ENCODE peak calls at places on chromosome 21, in nine cellular contexts. One of them, this sample, is unnamed.

GRCh38 chr21:46205766-46206162 is 21.5 kb upstream of the SPATC1L start:
- DNase-seq in HFF-Myc: no peak
- DNase-seq in HT1080: no peak
- DNase-seq in G401: no peak
- DNase-seq in cerebellar cortex: no peak
- DNase-seq in fibroblast of lung: no peak
- DNase-seq in progenitor cell of endocrine pancreas: no peak
- DNase-seq in stimulated activated CD8-positive, alpha-beta memory T cell treated with anti-CD3 and anti-CD28 coated beads, Interleukin-7, amount 100 ng/mL, for 4 hours: no peak
- DNase-seq in astrocyte of the cerebellum: no peak
- DNase-seq in this sample: no peak

GRCh38 chr21:43692949-43693348 is 26.0 kb upstream of the PDXK start:
- DNase-seq in HFF-Myc: no peak
- DNase-seq in HT1080: no peak
- DNase-seq in G401: no peak
- DNase-seq in cerebellar cortex: no peak
- DNase-seq in fibroblast of lung: no peak
- DNase-seq in progenitor cell of endocrine pancreas: no peak
- DNase-seq in stimulated activated CD8-positive, alpha-beta memory T cell treated with anti-CD3 and anti-CD28 coated beads, Interleukin-7, amount 100 ng/mL, for 4 hours: no peak
- DNase-seq in astrocyte of the cerebellum: no peak
- DNase-seq in this sample: no peak

GRCh38 chr21:45467221-45467779 is 62.3 kb downstream of the COL18A1 start:
- DNase-seq in HFF-Myc: no peak
- DNase-seq in HT1080: no peak
- DNase-seq in G401: no peak
- DNase-seq in cerebellar cortex: no peak
- DNase-seq in fibroblast of lung: peak
- DNase-seq in progenitor cell of endocrine pancreas: no peak
- DNase-seq in stimulated activated CD8-positive, alpha-beta memory T cell treated with anti-CD3 and anti-CD28 coated beads, Interleukin-7, amount 100 ng/mL, for 4 hours: no peak
- DNase-seq in astrocyte of the cerebellum: no peak
- DNase-seq in this sample: no peak

GRCh38 chr21:16071082-16071481 is 341.3 kb downstream of the USP25 start:
- DNase-seq in HFF-Myc: no peak
- DNase-seq in HT1080: no peak
- DNase-seq in G401: peak
- DNase-seq in cerebellar cortex: peak
- DNase-seq in fibroblast of lung: peak
- DNase-seq in progenitor cell of endocrine pancreas: no peak
- DNase-seq in stimulated activated CD8-positive, alpha-beta memory T cell treated with anti-CD3 and anti-CD28 coated beads, Interleukin-7, amount 100 ng/mL, for 4 hours: no peak
- DNase-seq in astrocyte of the cerebellum: peak
- DNase-seq in this sample: no peak

GRCh38 chr21:33238146-33238545 is 8.4 kb downstream of the IFNAR2 start:
- DNase-seq in HFF-Myc: no peak
- DNase-seq in HT1080: no peak
- DNase-seq in G401: no peak
- DNase-seq in cerebellar cortex: no peak
- DNase-seq in fibroblast of lung: peak
- DNase-seq in progenitor cell of endocrine pancreas: no peak
- DNase-seq in stimulated activated CD8-positive, alpha-beta memory T cell treated with anti-CD3 and anti-CD28 coated beads, Interleukin-7, amount 100 ng/mL, for 4 hours: no peak
- DNase-seq in astrocyte of the cerebellum: no peak
- DNase-seq in this sample: no peak

GRCh38 chr21:46189213-46189958 is 5.1 kb upstream of the SPATC1L start:
- DNase-seq in HFF-Myc: no peak
- DNase-seq in HT1080: peak
- DNase-seq in G401: no peak
- DNase-seq in cerebellar cortex: no peak
- DNase-seq in fibroblast of lung: peak
- DNase-seq in progenitor cell of endocrine pancreas: no peak
- DNase-seq in stimulated activated CD8-positive, alpha-beta memory T cell treated with anti-CD3 and anti-CD28 coated beads, Interleukin-7, amount 100 ng/mL, for 4 hours: no peak
- DNase-seq in astrocyte of the cerebellum: no peak
- DNase-seq in this sample: no peak

GRCh38 chr21:42652527-42653491 is 612 bp upstream of the PDE9A start:
- DNase-seq in HFF-Myc: no peak
- DNase-seq in HT1080: no peak
- DNase-seq in G401: peak
- DNase-seq in cerebellar cortex: peak
- DNase-seq in fibroblast of lung: peak
- DNase-seq in progenitor cell of endocrine pancreas: peak
- DNase-seq in stimulated activated CD8-positive, alpha-beta memory T cell treated with anti-CD3 and anti-CD28 coated beads, Interleukin-7, amount 100 ng/mL, for 4 hours: no peak
- DNase-seq in astrocyte of the cerebellum: no peak
- DNase-seq in this sample: peak

GRCh38 chr21:15250384-15250783 is 185.6 kb upstream of the NRIP1 start:
- DNase-seq in HFF-Myc: no peak
- DNase-seq in HT1080: peak
- DNase-seq in G401: no peak
- DNase-seq in cerebellar cortex: no peak
- DNase-seq in fibroblast of lung: peak
- DNase-seq in progenitor cell of endocrine pancreas: no peak
- DNase-seq in stimulated activated CD8-positive, alpha-beta memory T cell treated with anti-CD3 and anti-CD28 coated beads, Interleukin-7, amount 100 ng/mL, for 4 hours: no peak
- DNase-seq in astrocyte of the cerebellum: no peak
- DNase-seq in this sample: no peak

GRCh38 chr21:43851593-43851992 is 13.4 kb upstream of the AGPAT3 start:
- DNase-seq in HFF-Myc: no peak
- DNase-seq in HT1080: no peak
- DNase-seq in G401: no peak
- DNase-seq in cerebellar cortex: no peak
- DNase-seq in fibroblast of lung: no peak
- DNase-seq in progenitor cell of endocrine pancreas: no peak
- DNase-seq in stimulated activated CD8-positive, alpha-beta memory T cell treated with anti-CD3 and anti-CD28 coated beads, Interleukin-7, amount 100 ng/mL, for 4 hours: no peak
- DNase-seq in astrocyte of the cerebellum: no peak
- DNase-seq in this sample: no peak

GRCh38 chr21:35051287-35051818 is 2.3 kb upstream of the RUNX1 start:
- DNase-seq in HFF-Myc: peak
- DNase-seq in HT1080: peak
- DNase-seq in G401: peak
- DNase-seq in cerebellar cortex: no peak
- DNase-seq in fibroblast of lung: peak
- DNase-seq in progenitor cell of endocrine pancreas: peak
- DNase-seq in stimulated activated CD8-positive, alpha-beta memory T cell treated with anti-CD3 and anti-CD28 coated beads, Interleukin-7, amount 100 ng/mL, for 4 hours: peak
- DNase-seq in astrocyte of the cerebellum: peak
- DNase-seq in this sample: peak

GRCh38 chr21:34693192-34693810 is 24.5 kb downstream of the CLIC6 start:
- DNase-seq in HFF-Myc: peak
- DNase-seq in HT1080: peak
- DNase-seq in G401: peak
- DNase-seq in cerebellar cortex: peak
- DNase-seq in fibroblast of lung: peak
- DNase-seq in progenitor cell of endocrine pancreas: no peak
- DNase-seq in stimulated activated CD8-positive, alpha-beta memory T cell treated with anti-CD3 and anti-CD28 coated beads, Interleukin-7, amount 100 ng/mL, for 4 hours: no peak
- DNase-seq in astrocyte of the cerebellum: peak
- DNase-seq in this sample: peak

GRCh38 chr21:23452384-23453083 is 2154.7 kb downstream of the MRPL39 start:
- DNase-seq in HFF-Myc: no peak
- DNase-seq in HT1080: peak
- DNase-seq in G401: no peak
- DNase-seq in cerebellar cortex: no peak
- DNase-seq in fibroblast of lung: no peak
- DNase-seq in progenitor cell of endocrine pancreas: peak
- DNase-seq in stimulated activated CD8-positive, alpha-beta memory T cell treated with anti-CD3 and anti-CD28 coated beads, Interleukin-7, amount 100 ng/mL, for 4 hours: no peak
- DNase-seq in astrocyte of the cerebellum: no peak
- DNase-seq in this sample: peak

GRCh38 chr21:28421716-28422480 is 570.8 kb downstream of the LTN1 start:
- DNase-seq in HFF-Myc: no peak
- DNase-seq in HT1080: no peak
- DNase-seq in G401: peak
- DNase-seq in cerebellar cortex: no peak
- DNase-seq in fibroblast of lung: peak
- DNase-seq in progenitor cell of endocrine pancreas: no peak
- DNase-seq in stimulated activated CD8-positive, alpha-beta memory T cell treated with anti-CD3 and anti-CD28 coated beads, Interleukin-7, amount 100 ng/mL, for 4 hours: no peak
- DNase-seq in astrocyte of the cerebellum: no peak
- DNase-seq in this sample: no peak

GRCh38 chr21:38277501-38278111 is 20.8 kb downstream of the KCNJ15 start:
- DNase-seq in HFF-Myc: peak
- DNase-seq in HT1080: peak
- DNase-seq in G401: no peak
- DNase-seq in cerebellar cortex: no peak
- DNase-seq in fibroblast of lung: peak
- DNase-seq in progenitor cell of endocrine pancreas: no peak
- DNase-seq in stimulated activated CD8-positive, alpha-beta memory T cell treated with anti-CD3 and anti-CD28 coated beads, Interleukin-7, amount 100 ng/mL, for 4 hours: no peak
- DNase-seq in astrocyte of the cerebellum: peak
- DNase-seq in this sample: no peak

GRCh38 chr21:25625036-25625435 is 14.0 kb upstream of the JAM2 start:
- DNase-seq in HFF-Myc: no peak
- DNase-seq in HT1080: no peak
- DNase-seq in G401: no peak
- DNase-seq in cerebellar cortex: no peak
- DNase-seq in fibroblast of lung: peak
- DNase-seq in progenitor cell of endocrine pancreas: no peak
- DNase-seq in stimulated activated CD8-positive, alpha-beta memory T cell treated with anti-CD3 and anti-CD28 coated beads, Interleukin-7, amount 100 ng/mL, for 4 hours: no peak
- DNase-seq in astrocyte of the cerebellum: peak
- DNase-seq in this sample: no peak

GRCh38 chr21:36728371-36729111 is 29.6 kb downstream of the SIM2 start:
- DNase-seq in HFF-Myc: no peak
- DNase-seq in HT1080: no peak
- DNase-seq in G401: no peak
- DNase-seq in cerebellar cortex: no peak
- DNase-seq in fibroblast of lung: no peak
- DNase-seq in progenitor cell of endocrine pancreas: no peak
- DNase-seq in stimulated activated CD8-positive, alpha-beta memory T cell treated with anti-CD3 and anti-CD28 coated beads, Interleukin-7, amount 100 ng/mL, for 4 hours: no peak
- DNase-seq in astrocyte of the cerebellum: peak
- DNase-seq in this sample: no peak

GRCh38 chr21:30881480-30881879 is at the start of gene KRTAP11-1:
- DNase-seq in HFF-Myc: no peak
- DNase-seq in HT1080: no peak
- DNase-seq in G401: no peak
- DNase-seq in cerebellar cortex: no peak
- DNase-seq in fibroblast of lung: no peak
- DNase-seq in progenitor cell of endocrine pancreas: no peak
- DNase-seq in stimulated activated CD8-positive, alpha-beta memory T cell treated with anti-CD3 and anti-CD28 coated beads, Interleukin-7, amount 100 ng/mL, for 4 hours: no peak
- DNase-seq in astrocyte of the cerebellum: no peak
- DNase-seq in this sample: no peak

GRCh38 chr21:32172106-32172505 is 106.7 kb downstream of the MIS18A start:
- DNase-seq in HFF-Myc: no peak
- DNase-seq in HT1080: no peak
- DNase-seq in G401: no peak
- DNase-seq in cerebellar cortex: no peak
- DNase-seq in fibroblast of lung: no peak
- DNase-seq in progenitor cell of endocrine pancreas: no peak
- DNase-seq in stimulated activated CD8-positive, alpha-beta memory T cell treated with anti-CD3 and anti-CD28 coated beads, Interleukin-7, amount 100 ng/mL, for 4 hours: no peak
- DNase-seq in astrocyte of the cerebellum: no peak
- DNase-seq in this sample: no peak

GRCh38 chr21:42438316-42439205 is 34.9 kb downstream of the UBASH3A start:
- DNase-seq in HFF-Myc: no peak
- DNase-seq in HT1080: no peak
- DNase-seq in G401: no peak
- DNase-seq in cerebellar cortex: no peak
- DNase-seq in fibroblast of lung: no peak
- DNase-seq in progenitor cell of endocrine pancreas: no peak
- DNase-seq in stimulated activated CD8-positive, alpha-beta memory T cell treated with anti-CD3 and anti-CD28 coated beads, Interleukin-7, amount 100 ng/mL, for 4 hours: no peak
- DNase-seq in astrocyte of the cerebellum: no peak
- DNase-seq in this sample: no peak

GRCh38 chr21:45327458-45328197 is 39.9 kb upstream of the POFUT2 start:
- DNase-seq in HFF-Myc: no peak
- DNase-seq in HT1080: no peak
- DNase-seq in G401: no peak
- DNase-seq in cerebellar cortex: no peak
- DNase-seq in fibroblast of lung: no peak
- DNase-seq in progenitor cell of endocrine pancreas: no peak
- DNase-seq in stimulated activated CD8-positive, alpha-beta memory T cell treated with anti-CD3 and anti-CD28 coated beads, Interleukin-7, amount 100 ng/mL, for 4 hours: no peak
- DNase-seq in astrocyte of the cerebellum: no peak
- DNase-seq in this sample: no peak

GRCh38 chr21:45366476-45366875 is 38.5 kb upstream of the COL18A1 start:
- DNase-seq in HFF-Myc: no peak
- DNase-seq in HT1080: no peak
- DNase-seq in G401: no peak
- DNase-seq in cerebellar cortex: no peak
- DNase-seq in fibroblast of lung: no peak
- DNase-seq in progenitor cell of endocrine pancreas: no peak
- DNase-seq in stimulated activated CD8-positive, alpha-beta memory T cell treated with anti-CD3 and anti-CD28 coated beads, Interleukin-7, amount 100 ng/mL, for 4 hours: no peak
- DNase-seq in astrocyte of the cerebellum: no peak
- DNase-seq in this sample: no peak

GRCh38 chr21:33296156-33296555 is 28.6 kb upstream of the IFNAR1 start:
- DNase-seq in HFF-Myc: no peak
- DNase-seq in HT1080: no peak
- DNase-seq in G401: no peak
- DNase-seq in cerebellar cortex: no peak
- DNase-seq in fibroblast of lung: no peak
- DNase-seq in progenitor cell of endocrine pancreas: no peak
- DNase-seq in stimulated activated CD8-positive, alpha-beta memory T cell treated with anti-CD3 and anti-CD28 coated beads, Interleukin-7, amount 100 ng/mL, for 4 hours: no peak
- DNase-seq in astrocyte of the cerebellum: no peak
- DNase-seq in this sample: no peak

GRCh38 chr21:44337941-44338895 is 972 bp downstream of the CFAP410 start:
- DNase-seq in HFF-Myc: peak
- DNase-seq in HT1080: peak
- DNase-seq in G401: peak
- DNase-seq in cerebellar cortex: peak
- DNase-seq in fibroblast of lung: peak
- DNase-seq in progenitor cell of endocrine pancreas: peak
- DNase-seq in stimulated activated CD8-positive, alpha-beta memory T cell treated with anti-CD3 and anti-CD28 coated beads, Interleukin-7, amount 100 ng/mL, for 4 hours: peak
- DNase-seq in astrocyte of the cerebellum: peak
- DNase-seq in this sample: peak

GRCh38 chr21:39048574-39048973 is 134.7 kb downstream of the PSMG1 start:
- DNase-seq in HFF-Myc: no peak
- DNase-seq in HT1080: no peak
- DNase-seq in G401: no peak
- DNase-seq in cerebellar cortex: no peak
- DNase-seq in fibroblast of lung: peak
- DNase-seq in progenitor cell of endocrine pancreas: no peak
- DNase-seq in stimulated activated CD8-positive, alpha-beta memory T cell treated with anti-CD3 and anti-CD28 coated beads, Interleukin-7, amount 100 ng/mL, for 4 hours: no peak
- DNase-seq in astrocyte of the cerebellum: peak
- DNase-seq in this sample: no peak

GRCh38 chr21:42553435-42553834 is 39.8 kb downstream of the SLC37A1 start:
- DNase-seq in HFF-Myc: no peak
- DNase-seq in HT1080: no peak
- DNase-seq in G401: no peak
- DNase-seq in cerebellar cortex: no peak
- DNase-seq in fibroblast of lung: no peak
- DNase-seq in progenitor cell of endocrine pancreas: no peak
- DNase-seq in stimulated activated CD8-positive, alpha-beta memory T cell treated with anti-CD3 and anti-CD28 coated beads, Interleukin-7, amount 100 ng/mL, for 4 hours: no peak
- DNase-seq in astrocyte of the cerebellum: no peak
- DNase-seq in this sample: peak

GRCh38 chr21:37452222-37452621 is 85.6 kb downstream of the DYRK1A start:
- DNase-seq in HFF-Myc: peak
- DNase-seq in HT1080: peak
- DNase-seq in G401: peak
- DNase-seq in cerebellar cortex: peak
- DNase-seq in fibroblast of lung: peak
- DNase-seq in progenitor cell of endocrine pancreas: no peak
- DNase-seq in stimulated activated CD8-positive, alpha-beta memory T cell treated with anti-CD3 and anti-CD28 coated beads, Interleukin-7, amount 100 ng/mL, for 4 hours: no peak
- DNase-seq in astrocyte of the cerebellum: peak
- DNase-seq in this sample: no peak

GRCh38 chr21:36297555-36297937 is 22.5 kb upstream of the MORC3 start:
- DNase-seq in HFF-Myc: no peak
- DNase-seq in HT1080: no peak
- DNase-seq in G401: no peak
- DNase-seq in cerebellar cortex: no peak
- DNase-seq in fibroblast of lung: no peak
- DNase-seq in progenitor cell of endocrine pancreas: no peak
- DNase-seq in stimulated activated CD8-positive, alpha-beta memory T cell treated with anti-CD3 and anti-CD28 coated beads, Interleukin-7, amount 100 ng/mL, for 4 hours: no peak
- DNase-seq in astrocyte of the cerebellum: no peak
- DNase-seq in this sample: no peak

GRCh38 chr21:25885405-25885804 is 150.6 kb downstream of the GABPA start:
- DNase-seq in HFF-Myc: no peak
- DNase-seq in HT1080: no peak
- DNase-seq in G401: no peak
- DNase-seq in cerebellar cortex: no peak
- DNase-seq in fibroblast of lung: no peak
- DNase-seq in progenitor cell of endocrine pancreas: no peak
- DNase-seq in stimulated activated CD8-positive, alpha-beta memory T cell treated with anti-CD3 and anti-CD28 coated beads, Interleukin-7, amount 100 ng/mL, for 4 hours: no peak
- DNase-seq in astrocyte of the cerebellum: no peak
- DNase-seq in this sample: no peak

GRCh38 chr21:28771790-28772501 is 220.7 kb downstream of the LTN1 start:
- DNase-seq in HFF-Myc: peak
- DNase-seq in HT1080: peak
- DNase-seq in G401: no peak
- DNase-seq in cerebellar cortex: no peak
- DNase-seq in fibroblast of lung: peak
- DNase-seq in progenitor cell of endocrine pancreas: no peak
- DNase-seq in stimulated activated CD8-positive, alpha-beta memory T cell treated with anti-CD3 and anti-CD28 coated beads, Interleukin-7, amount 100 ng/mL, for 4 hours: no peak
- DNase-seq in astrocyte of the cerebellum: peak
- DNase-seq in this sample: no peak

This sample was measured in Caco-2.